ENCODE peak calls at places on chromosomes 2 and 18, in ten cellular contexts. C is thoracic aorta; G is dorsolateral prefrontal cortex; R is CD8-positive, alpha-beta T cell; H is left lung; K is MM.1S; E is Calu3; U is upper lobe of right lung; L is HFFc6; P is psoas muscle. T is an unnamed sample.

GRCh38 chr2:219024059-219024458 is 17.3 kb downstream of the CFAP65 start:
- DNase-seq in C (no peak), G (no peak), R (no peak), H (no peak), K (no peak), E (no peak), U (peak), L (no peak), P (peak), T (no peak)

GRCh38 chr2:39487398-39488250 is 50.5 kb upstream of the MAP4K3 start:
- DNase-seq in C (no peak), G (no peak), R (no peak), H (no peak), K (no peak), E (no peak), U (no peak), L (peak), P (no peak), T (no peak)

GRCh38 chr2:80304522-80304878 is at the start of gene LRRTM1:
- DNase-seq in C (no peak), G (peak), R (no peak), H (no peak), K (no peak), E (no peak), U (peak), L (no peak), P (no peak), T (no peak)

GRCh38 chr18:26563024-26563423 is 14.7 kb upstream of the KCTD1 start:
- DNase-seq in C (no peak), G (no peak), R (no peak), H (no peak), K (no peak), E (no peak), U (no peak), L (no peak), P (no peak), T (no peak)

GRCh38 chr2:242019344-242019743 is 149.8 kb downstream of the RTP5 start:
- DNase-seq in C (no peak), G (no peak), R (no peak), H (no peak), K (no peak), E (no peak), U (peak), L (no peak), P (no peak), T (no peak)

GRCh38 chr2:213229814-213230213 is 54.5 kb upstream of the SPAG16 start:
- DNase-seq in C (no peak), G (no peak), R (no peak), H (no peak), K (no peak), E (no peak), U (no peak), L (peak), P (no peak), T (no peak)

GRCh38 chr2:128535928-128536327 is 217.3 kb upstream of the HS6ST1 start:
- DNase-seq in C (no peak), G (no peak), R (no peak), H (peak), K (no peak), E (no peak), U (no peak), L (peak), P (no peak), T (no peak)

GRCh38 chr2:223865907-223866508 is 28.6 kb upstream of the AP1S3 start:
- DNase-seq in C (no peak), G (no peak), R (no peak), H (no peak), K (peak), E (no peak), U (no peak), L (no peak), P (no peak), T (no peak)

GRCh38 chr2:189022002-189022401 is 47.8 kb downstream of the COL3A1 start:
- DNase-seq in C (no peak), G (no peak), R (no peak), H (no peak), K (no peak), E (no peak), U (no peak), L (peak), P (no peak), T (no peak)

GRCh38 chr2:54652540-54652939 is 70.9 kb upstream of the EML6 start:
- DNase-seq in C (no peak), G (no peak), R (no peak), H (no peak), K (no peak), E (no peak), U (no peak), L (peak), P (no peak), T (no peak)

GRCh38 chr2:11024010-11024615 is 112.4 kb downstream of the KCNF1 start:
- DNase-seq in C (no peak), G (no peak), R (no peak), H (no peak), K (no peak), E (no peak), U (no peak), L (no peak), P (no peak), T (peak)

GRCh38 chr2:9095690-9096089 is 92.2 kb upstream of the MBOAT2 start:
- DNase-seq in C (no peak), G (peak), R (no peak), H (peak), K (no peak), E (no peak), U (peak), L (no peak), P (no peak), T (no peak)

GRCh38 chr2:235230809-235231601 is 262.8 kb upstream of the AGAP1 start:
- DNase-seq in C (no peak), G (no peak), R (no peak), H (no peak), K (no peak), E (peak), U (no peak), L (peak), P (no peak), T (no peak)

GRCh38 chr2:173146590-173146989 is 70.9 kb downstream of the MAP3K20 start:
- DNase-seq in C (no peak), G (no peak), R (no peak), H (no peak), K (no peak), E (no peak), U (no peak), L (no peak), P (no peak), T (no peak)

GRCh38 chr18:48663931-48664847 is 125.4 kb downstream of the CTIF start:
- DNase-seq in C (no peak), G (peak), R (peak), H (peak), K (peak), E (peak), U (peak), L (no peak), P (peak), T (peak)

GRCh38 chr2:71700880-71701397 is 247.6 kb downstream of the DYSF start:
- DNase-seq in C (peak), G (peak), R (no peak), H (peak), K (no peak), E (no peak), U (peak), L (no peak), P (peak), T (no peak)

GRCh38 chr2:26784570-26785234 is 1.2 kb upstream of the CENPA start:
- DNase-seq in C (no peak), G (no peak), R (no peak), H (no peak), K (no peak), E (no peak), U (no peak), L (no peak), P (no peak), T (no peak)

GRCh38 chr2:12555012-12555645 is 161.6 kb upstream of the TRIB2 start:
- DNase-seq in C (no peak), G (no peak), R (no peak), H (no peak), K (no peak), E (no peak), U (no peak), L (peak), P (no peak), T (no peak)

GRCh38 chr18:75859533-75859932 is 432.0 kb upstream of the SMIM21 start:
- DNase-seq in C (no peak), G (no peak), R (no peak), H (no peak), K (no peak), E (no peak), U (no peak), L (no peak), P (no peak), T (peak)

GRCh38 chr2:118374974-118375745 is 286.9 kb downstream of the INSIG2 start:
- DNase-seq in C (no peak), G (no peak), R (no peak), H (no peak), K (no peak), E (no peak), U (no peak), L (no peak), P (no peak), T (no peak)

GRCh38 chr18:50662177-50662576 is 102.3 kb downstream of the MAPK4 start:
- DNase-seq in C (no peak), G (no peak), R (no peak), H (no peak), K (peak), E (no peak), U (no peak), L (no peak), P (no peak), T (no peak)

GRCh38 chr2:221100467-221101089 is 471.5 kb downstream of the EPHA4 start:
- DNase-seq in C (no peak), G (no peak), R (no peak), H (no peak), K (no peak), E (no peak), U (no peak), L (no peak), P (no peak), T (no peak)

GRCh38 chr2:86308984-86309695 is 28.3 kb downstream of the REEP1 start:
- DNase-seq in C (no peak), G (no peak), R (no peak), H (no peak), K (no peak), E (no peak), U (no peak), L (no peak), P (no peak), T (no peak)

GRCh38 chr2:86307431-86307830 is 30.0 kb downstream of the REEP1 start:
- DNase-seq in C (no peak), G (no peak), R (no peak), H (no peak), K (no peak), E (no peak), U (peak), L (no peak), P (no peak), T (no peak)

GRCh38 chr2:86308356-86308755 is 29.1 kb downstream of the REEP1 start:
- DNase-seq in C (no peak), G (no peak), R (no peak), H (no peak), K (no peak), E (no peak), U (peak), L (no peak), P (no peak), T (no peak)

GRCh38 chr2:86311879-86312278 is 25.5 kb downstream of the REEP1 start:
- DNase-seq in C (no peak), G (no peak), R (no peak), H (no peak), K (no peak), E (no peak), U (no peak), L (no peak), P (no peak), T (no peak)

GRCh38 chr2:86309966-86310365 is 27.5 kb downstream of the REEP1 start:
- DNase-seq in C (no peak), G (no peak), R (no peak), H (no peak), K (no peak), E (no peak), U (no peak), L (no peak), P (no peak), T (no peak)
- TF ChIP-seq CTCF in C (no peak), G (no peak), R (no peak), H (no peak), K (no peak), E (no peak), U (no peak), L (no peak), P (no peak), T (no peak)

DNA sequence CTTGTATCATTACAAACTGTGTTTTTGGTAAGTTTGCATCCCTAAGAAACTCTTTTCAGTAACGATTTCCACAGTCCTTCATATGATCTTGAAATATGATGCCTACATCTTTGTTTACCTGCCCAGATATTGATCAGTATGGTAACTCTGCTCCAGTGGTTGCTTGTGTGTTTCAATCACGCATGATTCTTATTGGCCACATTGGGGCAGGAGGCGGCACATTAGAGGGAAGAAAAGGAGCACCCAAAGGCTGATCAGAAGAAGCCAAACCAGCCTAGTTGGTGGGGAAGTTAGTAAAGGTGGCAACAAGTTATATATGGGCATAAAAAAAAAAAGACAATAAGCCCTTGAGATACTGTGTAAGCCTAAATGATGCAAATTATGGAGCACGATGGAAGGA is 158.9 kb downstream of the RHBDD1 start:
- DNase-seq in C (no peak), G (no peak), R (no peak), H (no peak), K (no peak), E (no peak), U (no peak), L (no peak), P (no peak), T (no peak)
- TF ChIP-seq CTCF in C (no peak), G (no peak), R (no peak), H (no peak), K (no peak), E (no peak), U (no peak), L (no peak), P (no peak), T (peak)

GRCh38 chr2:159879061-159879604 is 81.1 kb upstream of the CD302 start:
- DNase-seq in C (no peak), G (no peak), R (no peak), H (no peak), K (no peak), E (no peak), U (no peak), L (peak), P (no peak), T (no peak)

GRCh38 chr2:159875083-159875482 is 77.1 kb upstream of the CD302 start:
- DNase-seq in C (no peak), G (no peak), R (no peak), H (no peak), K (no peak), E (no peak), U (no peak), L (no peak), P (peak), T (no peak)

GRCh38 chr2:159872353-159872752 is 74.3 kb upstream of the CD302 start:
- DNase-seq in C (no peak), G (no peak), R (no peak), H (no peak), K (no peak), E (no peak), U (no peak), L (no peak), P (no peak), T (no peak)

GRCh38 chr2:159867557-159868330 is 69.7 kb upstream of the CD302 start:
- DNase-seq in C (no peak), G (no peak), R (no peak), H (no peak), K (no peak), E (no peak), U (no peak), L (no peak), P (no peak), T (no peak)

GRCh38 chr2:159873136-159873728 is 75.2 kb upstream of the CD302 start:
- DNase-seq in C (no peak), G (no peak), R (no peak), H (no peak), K (no peak), E (no peak), U (no peak), L (no peak), P (no peak), T (no peak)
- TF ChIP-seq CTCF in C (no peak), G (no peak), R (no peak), H (no peak), K (no peak), E (no peak), U (no peak), L (peak), P (no peak), T (no peak)

GRCh38 chr2:127280693-127281092 is 13.3 kb downstream of the ERCC3 start:
- DNase-seq in C (no peak), G (no peak), R (no peak), H (no peak), K (no peak), E (no peak), U (no peak), L (no peak), P (no peak), T (no peak)
- TF ChIP-seq CTCF in C (no peak), G (no peak), R (no peak), H (no peak), K (no peak), E (no peak), U (no peak), L (no peak), P (no peak), T (no peak)

GRCh38 chr18:33579868-33580205 is 1.8 kb downstream of the ASXL3 start:
- DNase-seq in C (no peak), G (no peak), R (no peak), H (no peak), K (no peak), E (no peak), U (no peak), L (no peak), P (no peak), T (no peak)

GRCh38 chr18:33576999-33577687 is 876 bp upstream of the ASXL3 start:
- DNase-seq in C (no peak), G (no peak), R (no peak), H (no peak), K (no peak), E (no peak), U (no peak), L (no peak), P (no peak), T (no peak)

GRCh38 chr18:33578371-33579146 is 540 bp downstream of the ASXL3 start:
- DNase-seq in C (no peak), G (peak), R (no peak), H (no peak), K (no peak), E (peak), U (peak), L (no peak), P (peak), T (no peak)

GRCh38 chr18:33579147-33579867 is 1.3 kb downstream of the ASXL3 start:
- DNase-seq in C (no peak), G (no peak), R (no peak), H (no peak), K (no peak), E (no peak), U (no peak), L (no peak), P (no peak), T (no peak)

DNA sequence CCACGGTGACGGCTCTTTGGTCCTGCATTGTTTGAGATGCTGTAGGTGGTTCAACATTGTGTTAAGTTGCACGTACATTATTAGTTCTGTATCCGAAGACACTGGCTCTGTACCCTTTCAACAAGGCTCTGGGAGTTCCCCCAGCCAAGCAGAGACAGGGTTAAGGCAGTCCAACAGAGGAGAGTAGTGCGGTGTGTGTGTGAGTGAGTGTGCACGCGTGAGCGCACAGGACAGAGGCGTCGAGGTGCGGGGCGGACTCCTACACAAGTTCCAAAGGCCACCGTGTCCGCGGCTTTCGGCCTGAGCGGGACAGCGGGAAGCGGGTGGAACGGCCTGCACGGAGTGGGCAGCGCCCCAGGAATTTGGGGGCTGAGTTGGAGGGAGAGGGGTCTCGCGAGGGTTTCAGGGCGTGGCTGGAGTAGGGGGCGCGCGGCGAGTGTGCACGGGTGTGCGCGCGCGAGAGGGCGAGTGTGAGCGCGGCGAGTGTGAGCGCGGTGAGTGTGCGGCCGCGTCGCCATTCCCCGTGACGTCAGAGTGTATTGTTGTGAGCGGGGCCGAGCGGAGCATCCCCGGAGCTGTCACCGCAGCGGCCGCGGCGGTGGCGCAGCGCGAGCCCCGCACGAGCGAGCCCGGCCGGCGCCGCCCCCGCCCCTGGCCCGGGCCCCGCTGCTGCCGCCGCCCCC is at the start of gene ASXL3:
- DNase-seq in C (peak), G (peak), R (no peak), H (peak), K (peak), E (peak), U (peak), L (no peak), P (peak), T (peak)
- TF ChIP-seq CTCF in C (no peak), G (no peak), R (no peak), H (no peak), K (no peak), E (no peak), U (no peak), L (no peak), P (no peak), T (no peak)

DNA sequence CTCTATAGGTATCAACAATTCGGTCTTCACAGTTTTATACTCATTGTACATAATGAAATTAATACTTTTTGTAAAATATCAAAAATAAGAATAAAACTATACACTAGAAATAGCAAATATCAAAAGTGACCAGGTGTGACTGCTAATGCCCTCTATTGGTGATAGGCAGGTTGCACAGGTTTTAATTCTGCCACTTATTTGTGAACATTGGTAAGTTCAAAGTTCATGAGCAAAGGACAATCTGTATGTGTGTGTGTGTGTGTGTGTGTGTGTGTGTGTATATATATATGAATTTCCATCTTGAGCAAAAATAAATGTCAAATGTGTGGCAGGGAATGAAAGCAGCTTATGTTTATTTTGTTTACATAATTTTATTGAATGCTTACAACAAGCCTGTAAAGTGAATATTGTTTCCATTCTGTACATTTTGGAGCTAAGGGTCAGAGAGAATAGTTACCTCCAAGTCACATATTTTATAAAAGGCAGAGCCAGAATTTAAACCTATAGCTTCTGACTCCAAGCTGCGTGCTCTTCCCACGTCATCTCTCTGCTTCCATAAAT is 537.4 kb downstream of the CPS1 start:
- DNase-seq in C (no peak), G (no peak), R (no peak), H (no peak), K (peak), E (no peak), U (no peak), L (no peak), P (no peak), T (no peak)
- TF ChIP-seq CTCF in C (no peak), G (peak), R (no peak), H (no peak), K (peak), E (peak), U (peak), L (peak), P (no peak), T (peak)

GRCh38 chr2:133411857-133412256 is 156.4 kb downstream of the NCKAP5 start:
- DNase-seq in C (no peak), G (no peak), R (no peak), H (no peak), K (no peak), E (no peak), U (no peak), L (no peak), P (no peak), T (no peak)
- TF ChIP-seq CTCF in C (no peak), G (no peak), R (no peak), H (no peak), K (no peak), E (no peak), U (no peak), L (no peak), P (no peak), T (no peak)

DNA sequence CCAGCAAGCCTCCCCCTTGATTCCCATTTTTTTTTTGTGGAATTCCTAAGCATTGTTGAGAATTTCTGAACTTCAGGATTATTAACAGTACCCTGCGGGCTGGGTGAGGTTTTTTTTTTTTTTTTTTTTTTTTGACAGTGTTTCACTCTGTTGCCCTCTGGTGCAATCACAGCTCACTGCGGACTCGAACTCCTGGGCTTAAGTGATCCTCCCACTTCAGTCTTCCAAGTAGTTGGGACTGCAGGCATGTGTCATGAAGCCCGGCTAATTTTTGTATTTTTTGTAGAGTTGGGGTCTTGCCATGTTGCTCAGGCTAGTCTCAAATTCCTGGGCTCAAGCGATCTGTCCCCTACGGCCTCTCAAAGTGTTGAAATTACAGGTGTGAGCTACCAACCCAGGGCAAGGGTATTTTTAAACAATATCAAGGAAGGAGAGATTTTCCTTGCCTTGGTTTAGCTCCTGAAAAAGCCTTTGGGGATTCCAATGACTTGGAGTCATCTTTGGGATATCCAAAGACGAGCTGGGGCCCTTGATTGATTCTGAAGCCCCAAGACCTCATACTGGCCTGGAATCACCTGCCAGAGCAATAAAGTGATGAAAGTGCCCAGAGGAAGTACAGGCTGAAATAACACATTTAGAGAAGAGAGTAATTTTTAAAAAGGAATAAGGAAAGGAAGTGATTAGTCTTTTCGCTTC is 240.2 kb downstream of the TGIF1 start:
- DNase-seq in C (no peak), G (no peak), R (no peak), H (no peak), K (no peak), E (no peak), U (no peak), L (no peak), P (no peak), T (no peak)
- TF ChIP-seq CTCF in C (no peak), G (no peak), R (no peak), H (no peak), K (no peak), E (no peak), U (no peak), L (no peak), P (no peak), T (no peak)

T was measured in osteocyte.